ENCODE peak calls at places on chromosomes 11 and 22, in seven cellular contexts. I, U, S, G, Z, H and M are unnamed samples.

GRCh38 chr11:68749061-68749491 is 2.2 kb downstream of the TESMIN start:
- DNase-seq in Z (no peak), H (no peak), G (no peak), S (no peak), I (no peak), U (no peak), M (peak; percentile 35)

GRCh38 chr11:116948375-116948774 is 111.0 kb upstream of the APOA1 start:
- DNase-seq in Z (no peak), I (no peak), G (no peak), S (no peak), H (peak; percentile 42), U (no peak), M (no peak)

GRCh38 chr11:86737752-86738151 is 62.6 kb upstream of the PRSS23 start:
- DNase-seq in I (no peak), H (no peak), U (no peak), Z (no peak), G (no peak), S (no peak), M (no peak)

GRCh38 chr22:36405671-36406070 is 17.9 kb upstream of the MYH9 start:
- DNase-seq in I (no peak), H (no peak), G (no peak), U (no peak), Z (no peak), S (no peak), M (no peak)

GRCh38 chr11:106695506-106695905 is 322.8 kb downstream of the GUCY1A2 start:
- DNase-seq in I (no peak), G (no peak), U (no peak), S (no peak), H (no peak), Z (no peak), M (no peak)

GRCh38 chr11:34890812-34891211 is 25.4 kb downstream of the APIP start:
- DNase-seq in I (peak; percentile 53), G (no peak), Z (peak; percentile 59), H (peak; percentile 56), S (no peak), U (peak; percentile 28), M (no peak)

GRCh38 chr11:35077709-35078695 is 61.0 kb upstream of the CD44 start:
- DNase-seq in I (no peak), S (no peak), Z (no peak), G (peak; percentile 88), U (no peak), H (peak; percentile 42), M (no peak)

GRCh38 chr11:2795491-2795991 is 90.0 kb downstream of the CDKN1C start:
- DNase-seq in H (no peak), Z (no peak), G (no peak), S (no peak), U (no peak), I (no peak), M (no peak)

GRCh38 chr11:43555811-43556210 is 124.7 kb upstream of the HSD17B12 start:
- DNase-seq in U (no peak), S (no peak), G (no peak), H (no peak), I (no peak), Z (no peak), M (no peak)

GRCh38 chr11:113138731-113139130 is 175.7 kb upstream of the TTC12 start:
- DNase-seq in Z (no peak), G (no peak), S (no peak), I (no peak), U (no peak), H (no peak), M (no peak)

GRCh38 chr22:39927544-39927943 is 26.7 kb downstream of the GRAP2 start:
- DNase-seq in I (peak; percentile 68), S (no peak), Z (peak; percentile 8), G (no peak), U (no peak), H (no peak), M (no peak)

GRCh38 chr11:102560555-102561011 is 30.0 kb upstream of the MMP7 start:
- DNase-seq in I (no peak), S (no peak), U (no peak), G (peak; percentile 84), Z (no peak), H (no peak), M (no peak)

GRCh38 chr11:131326829-131327228 is 43.6 kb upstream of the NTM start:
- DNase-seq in Z (no peak), I (no peak), U (no peak), S (no peak), H (no peak), G (no peak), M (no peak)

GRCh38 chr22:27107824-27108223 is 450.4 kb downstream of the MIAT start:
- DNase-seq in I (peak; percentile 2), Z (peak; percentile 30), H (peak; percentile 70), S (no peak), G (no peak), U (peak; percentile 79), M (no peak)

GRCh38 chr22:27989758-27990450 is 70.8 kb upstream of the PITPNB start:
- DNase-seq in H (no peak), I (no peak), U (no peak), S (no peak), Z (no peak), G (no peak), M (no peak)

GRCh38 chr11:83220279-83220678 is 26.8 kb downstream of the ANKRD42 start:
- DNase-seq in S (no peak), H (no peak), I (peak; percentile 13), U (no peak), G (no peak), Z (no peak), M (no peak)

GRCh38 chr11:69385466-69385820 is 91.5 kb downstream of the MYEOV start:
- DNase-seq in I (no peak), H (no peak), U (no peak), S (no peak), Z (no peak), G (no peak), M (no peak)

GRCh38 chr11:63622318-63622717 is 8.1 kb upstream of the PLAAT3 start:
- DNase-seq in H (no peak), G (no peak), Z (peak; percentile 33), U (no peak), I (no peak), S (no peak), M (no peak)

GRCh38 chr22:23984430-23984829 is 4.5 kb downstream of the GSTT2 start:
- DNase-seq in I (no peak), G (no peak), H (peak; percentile 48), U (peak; percentile 52), Z (no peak), S (no peak), M (peak; percentile 16)

GRCh38 chr11:57255618-57256017 is 18.6 kb upstream of the APLNR start:
- DNase-seq in U (no peak), Z (no peak), G (no peak), I (no peak), S (no peak), H (no peak), M (no peak)

GRCh38 chr11:119727523-119728081 is 1.4 kb downstream of the NECTIN1 start:
- DNase-seq in I (no peak), H (no peak), U (peak; percentile 74), Z (no peak), G (no peak), S (no peak), M (no peak)

GRCh38 chr22:46748948-46749681 is 11.1 kb upstream of the CERK start:
- DNase-seq in Z (no peak), S (no peak), U (no peak), I (no peak), H (no peak), G (no peak), M (no peak)
- H3K9ac ChIP-seq in Z (peak overlapping the region; percentile 26), S (no peak overlapping the region), U (peak overlapping the region; percentile 6), I (no peak overlapping the region), H (no peak overlapping the region), G (no peak overlapping the region), M (no peak overlapping the region)

DNA sequence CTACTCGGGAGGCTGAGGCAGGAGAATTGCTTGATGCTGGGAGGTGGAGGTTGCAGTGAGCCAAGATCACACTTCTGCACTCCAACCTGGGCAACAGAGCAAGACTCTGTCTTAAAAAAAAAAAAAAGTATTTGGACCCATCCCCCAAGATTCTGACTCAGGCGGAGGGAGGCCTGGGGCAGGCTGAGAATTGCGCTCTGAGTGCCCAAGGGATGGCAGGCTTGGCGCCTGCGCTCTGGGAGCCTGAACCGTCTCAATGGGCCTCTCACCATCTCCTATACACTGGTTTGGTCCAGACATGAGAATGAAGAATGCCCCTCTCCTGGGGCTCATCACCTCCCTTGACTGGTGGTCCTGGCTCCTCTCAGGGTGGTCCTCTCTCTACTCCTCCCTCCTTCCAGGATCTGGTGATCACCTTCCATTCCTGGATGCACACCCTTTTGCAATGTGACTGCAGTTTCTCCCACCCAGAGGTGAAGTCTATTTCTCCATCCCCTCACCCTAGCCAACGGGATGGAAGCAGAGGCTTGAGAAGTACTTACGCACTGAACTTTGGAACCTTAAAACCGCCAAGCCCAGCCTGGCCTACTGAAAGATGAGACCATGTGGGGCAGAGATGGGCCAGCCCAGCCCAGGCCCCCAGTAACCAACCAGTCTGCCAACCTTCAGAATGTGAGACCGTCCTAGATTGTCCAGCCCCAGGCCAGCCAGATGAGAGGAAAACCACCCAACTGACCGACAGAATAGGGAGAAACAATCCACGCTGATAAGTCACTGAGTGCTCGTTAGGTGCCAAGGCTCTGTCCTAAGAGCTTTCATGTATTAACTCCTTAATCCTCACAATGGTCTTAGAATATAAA is 4.9 kb downstream of the POLR3H start:
- DNase-seq in Z (peak; percentile 47), G (no peak), S (no peak), H (no peak), U (no peak), I (no peak), M (no peak)
- TF ChIP-seq YY1 in Z (no peak), G (no peak), S (no peak), H (no peak), U (no peak), I (no peak), M (no peak)

DNA sequence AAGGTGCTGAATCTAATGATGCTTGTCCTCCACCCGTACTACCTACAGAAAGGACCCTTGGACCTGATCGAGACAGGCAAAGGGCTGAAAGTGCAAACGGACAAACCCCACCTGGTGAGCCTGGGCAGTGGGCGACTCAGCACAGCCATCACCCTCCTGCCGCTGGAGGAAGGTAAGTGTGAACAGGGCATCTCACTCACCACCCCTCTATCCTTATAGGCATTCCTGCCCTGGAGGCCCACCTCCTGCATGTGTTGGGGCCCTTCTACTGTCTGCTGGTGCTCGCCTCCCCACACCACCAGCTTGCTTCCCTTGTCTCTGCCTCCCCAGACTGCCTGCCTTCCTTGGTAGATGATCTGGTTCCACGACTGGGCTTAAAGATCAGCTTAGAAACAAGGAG is 7.1 kb downstream of the PHLDB1 start:
- DNase-seq in Z (no peak), S (no peak), G (no peak), I (no peak), U (no peak), H (no peak), M (no peak)
- H3K4me1 ChIP-seq in Z (peaks cover 42% of the 10 kb centered on the region), S (peaks cover 51% of the 10 kb centered on the region), G (peaks cover 5% of the 10 kb centered on the region), I (peaks cover 8% of the 10 kb centered on the region), U (peaks cover 27% of the 10 kb centered on the region), H (peaks cover 11% of the 10 kb centered on the region), M (peaks cover 31% of the 10 kb centered on the region)

DNA sequence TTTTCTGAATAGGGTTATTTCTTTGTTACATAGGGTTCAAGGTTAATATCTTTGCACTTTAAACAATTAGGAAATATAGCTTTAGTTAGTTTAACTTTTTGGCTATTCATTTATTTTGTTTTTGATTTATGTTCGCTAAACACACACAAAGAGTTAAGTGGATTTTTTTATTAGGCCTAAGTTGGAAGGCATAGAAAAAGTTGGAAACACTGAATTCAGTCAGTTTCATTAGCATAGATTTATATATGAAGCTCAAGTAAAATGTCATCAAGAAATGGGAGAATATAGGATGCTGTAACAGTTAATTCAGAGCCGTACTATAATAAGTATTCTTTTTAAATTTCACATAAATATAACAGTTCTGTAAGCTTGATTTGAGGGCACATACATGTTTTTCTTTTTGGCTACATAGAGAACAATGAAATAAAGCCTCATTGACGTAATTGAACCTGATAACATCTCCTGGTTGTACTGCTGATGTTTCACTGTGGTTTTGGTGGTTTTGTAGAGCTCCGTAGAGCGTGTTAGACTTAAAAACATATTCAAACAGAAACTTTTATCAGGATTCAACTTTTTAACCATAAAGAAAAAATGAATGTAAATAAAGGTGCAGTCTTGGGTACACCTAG is 121.4 kb downstream of the PDE3B start:
- DNase-seq in G (peak; percentile 65), Z (no peak), U (peak; percentile 21), S (no peak), H (no peak), I (peak; percentile 70), M (no peak)
- H3K9ac ChIP-seq in G (no peak overlapping the region), Z (no peak overlapping the region), U (no peak overlapping the region), S (no peak overlapping the region), H (no peak overlapping the region), I (no peak overlapping the region), M (no peak overlapping the region)